ENCODE peak calls at places on chromosomes 16 and 17, in eight cellular contexts. L, G, T, B, V, Y, U and X are unnamed samples.

GRCh38 chr17:78278139-78278741 is 46.8 kb downstream of the TMEM235 start:
- DNase-seq in L (no peak), G (no peak), T (no peak), B (no peak), V (no peak), Y (no peak), U (no peak), X (no peak)

GRCh38 chr17:29892201-29892600 is 37.8 kb downstream of the SSH2 start:
- DNase-seq in L (no peak), G (no peak), T (no peak), B (no peak), V (no peak), Y (no peak), U (no peak), X (no peak)

GRCh38 chr17:38893612-38894011 is 23.8 kb downstream of the LASP1 start:
- DNase-seq in L (no peak), G (no peak), T (no peak), B (no peak), V (no peak), Y (peak), U (no peak), X (no peak)

GRCh38 chr17:79349506-79350400 is 261.1 kb downstream of the RBFOX3 start:
- DNase-seq in L (no peak), G (no peak), T (no peak), B (no peak), V (no peak), Y (no peak), U (no peak), X (no peak)

GRCh38 chr17:64110436-64111152 is 19.4 kb downstream of the ERN1 start:
- DNase-seq in L (no peak), G (no peak), T (no peak), B (no peak), V (no peak), Y (no peak), U (no peak), X (no peak)

GRCh38 chr17:28527181-28527681 is 21.1 kb downstream of the FOXN1 start:
- DNase-seq in L (no peak), G (no peak), T (no peak), B (no peak), V (no peak), Y (no peak), U (no peak), X (no peak)

GRCh38 chr17:57518587-57519118 is 226.4 kb downstream of the CCDC182 start:
- DNase-seq in L (no peak), G (no peak), T (peak), B (no peak), V (no peak), Y (peak), U (no peak), X (peak)

GRCh38 chr17:7912927-7913524 is 3.1 kb downstream of the RNF227 start:
- DNase-seq in L (no peak), G (peak), T (peak), B (peak), V (no peak), Y (no peak), U (peak), X (peak)

GRCh38 chr17:74893936-74894671 is 671 bp upstream of the FADS6 start:
- DNase-seq in L (no peak), G (no peak), T (no peak), B (no peak), V (no peak), Y (no peak), U (no peak), X (no peak)

GRCh38 chr17:34254651-34255380 is at the start of gene CCL2:
- DNase-seq in L (no peak), G (no peak), T (peak), B (peak), V (peak), Y (no peak), U (peak), X (no peak)

GRCh38 chr17:1484586-1485310 is 7.7 kb downstream of the MYO1C start:
- DNase-seq in L (peak), G (peak), T (peak), B (peak), V (peak), Y (no peak), U (peak), X (no peak)

GRCh38 chr17:8913879-8914278 is 46.4 kb upstream of the PIK3R6 start:
- DNase-seq in L (no peak), G (no peak), T (no peak), B (no peak), V (no peak), Y (no peak), U (no peak), X (no peak)

GRCh38 chr17:64148017-64148631 is 18.2 kb upstream of the ERN1 start:
- DNase-seq in L (no peak), G (no peak), T (no peak), B (no peak), V (no peak), Y (no peak), U (peak), X (peak)

GRCh38 chr17:17876959-17877547 is 40.3 kb upstream of the SREBF1 start:
- DNase-seq in L (no peak), G (no peak), T (peak), B (peak), V (peak), Y (no peak), U (no peak), X (no peak)

GRCh38 chr16:16797239-16797638 is 418.3 kb downstream of the NPIPA7 start:
- DNase-seq in L (no peak), G (no peak), T (peak), B (no peak), V (no peak), Y (no peak), U (no peak), X (no peak)

GRCh38 chr16:67939507-67940435 is 3.1 kb upstream of the PSMB10 start:
- DNase-seq in L (peak), G (no peak), T (no peak), B (no peak), V (no peak), Y (no peak), U (no peak), X (no peak)

GRCh38 chr16:70713781-70714180 is 27.9 kb upstream of the MTSS2 start:
- DNase-seq in L (no peak), G (no peak), T (no peak), B (no peak), V (no peak), Y (no peak), U (no peak), X (no peak)

GRCh38 chr16:85579199-85579598 is 33.9 kb upstream of the GSE1 start:
- DNase-seq in L (no peak), G (no peak), T (no peak), B (no peak), V (no peak), Y (no peak), U (no peak), X (no peak)

GRCh38 chr16:50121721-50122445 is 31.2 kb upstream of the TENT4B start:
- DNase-seq in L (peak), G (peak), T (no peak), B (no peak), V (no peak), Y (no peak), U (no peak), X (no peak)

GRCh38 chr17:82875418-82875856 is 35.6 kb upstream of the ZNF750 start:
- DNase-seq in L (no peak), G (no peak), T (no peak), B (no peak), V (peak), Y (no peak), U (no peak), X (no peak)

GRCh38 chr17:2691965-2692780 is 19.4 kb downstream of the CLUH start:
- DNase-seq in L (no peak), G (no peak), T (no peak), B (no peak), V (no peak), Y (no peak), U (no peak), X (no peak)

GRCh38 chr16:67613808-67614207 is 31.1 kb upstream of the CARMIL2 start:
- DNase-seq in L (no peak), G (no peak), T (no peak), B (no peak), V (no peak), Y (no peak), U (no peak), X (no peak)

GRCh38 chr17:61389670-61390478 is 9.8 kb upstream of the TBX2 start:
- DNase-seq in L (peak), G (no peak), T (peak), B (no peak), V (no peak), Y (no peak), U (peak), X (no peak)

GRCh38 chr17:151004-151403 is 13.6 kb downstream of the SCGB1C2 start:
- DNase-seq in L (no peak), G (no peak), T (no peak), B (no peak), V (no peak), Y (no peak), U (no peak), X (no peak)

GRCh38 chr16:2147981-2148671 is at the start of gene RAB26:
- DNase-seq in L (peak), G (peak), T (peak), B (no peak), V (peak), Y (peak), U (peak), X (peak)

GRCh38 chr16:84794626-84795025 is 25.2 kb upstream of the CRISPLD2 start:
- DNase-seq in L (no peak), G (no peak), T (no peak), B (no peak), V (no peak), Y (no peak), U (no peak), X (no peak)